ENCODE peak calls at places on chromosomes 11 and 22, in four cellular contexts. One of them, this sample, is unnamed.

GRCh38 chr11:8690374-8691342 is 8.1 kb downstream of the RPL27A start:
- DNase-seq in OCI-LY7: no peak
- DNase-seq in cardiac muscle cell: no peak
- DNase-seq in bronchial epithelial cell: no peak
- DNase-seq in this sample: no peak

GRCh38 chr11:83051760-83052671 is 19.7 kb downstream of the RAB30 start:
- DNase-seq in OCI-LY7: no peak
- DNase-seq in cardiac muscle cell: no peak
- DNase-seq in bronchial epithelial cell: peak
- DNase-seq in this sample: no peak

GRCh38 chr22:36439481-36440271 is 41.8 kb downstream of the TXN2 start:
- DNase-seq in OCI-LY7: no peak
- DNase-seq in cardiac muscle cell: no peak
- DNase-seq in bronchial epithelial cell: peak
- DNase-seq in this sample: no peak

GRCh38 chr11:114340311-114341131 is 44.3 kb downstream of the NNMT start:
- DNase-seq in OCI-LY7: peak
- DNase-seq in cardiac muscle cell: peak
- DNase-seq in bronchial epithelial cell: peak
- DNase-seq in this sample: peak

GRCh38 chr22:20581503-20582170 is 74.2 kb downstream of the MED15 start:
- DNase-seq in OCI-LY7: no peak
- DNase-seq in cardiac muscle cell: no peak
- DNase-seq in bronchial epithelial cell: no peak
- DNase-seq in this sample: no peak

GRCh38 chr11:3956038-3956437 is 100.6 kb downstream of the STIM1 start:
- DNase-seq in OCI-LY7: no peak
- DNase-seq in cardiac muscle cell: no peak
- DNase-seq in bronchial epithelial cell: no peak
- DNase-seq in this sample: no peak

GRCh38 chr11:129372609-129373488 is 2.8 kb upstream of the BARX2 start:
- DNase-seq in OCI-LY7: no peak
- DNase-seq in cardiac muscle cell: peak
- DNase-seq in bronchial epithelial cell: no peak
- DNase-seq in this sample: no peak

GRCh38 chr11:36258730-36259360 is 30.4 kb downstream of the COMMD9 start:
- DNase-seq in OCI-LY7: peak
- DNase-seq in cardiac muscle cell: peak
- DNase-seq in bronchial epithelial cell: peak
- DNase-seq in this sample: peak

GRCh38 chr11:60511393-60511792 is 3.8 kb upstream of the MS4A13 start:
- DNase-seq in OCI-LY7: no peak
- DNase-seq in cardiac muscle cell: no peak
- DNase-seq in bronchial epithelial cell: no peak
- DNase-seq in this sample: no peak

GRCh38 chr22:29328566-29329500 is 13.3 kb upstream of the RASL10A start:
- DNase-seq in OCI-LY7: no peak
- DNase-seq in cardiac muscle cell: no peak
- DNase-seq in bronchial epithelial cell: no peak
- DNase-seq in this sample: no peak

GRCh38 chr11:35683728-35684339 is 21.3 kb downstream of the TRIM44 start:
- DNase-seq in OCI-LY7: peak
- DNase-seq in cardiac muscle cell: no peak
- DNase-seq in bronchial epithelial cell: peak
- DNase-seq in this sample: no peak

GRCh38 chr11:65430406-65431217 is 8.0 kb downstream of the NEAT1 start:
- DNase-seq in OCI-LY7: peak
- DNase-seq in cardiac muscle cell: no peak
- DNase-seq in bronchial epithelial cell: peak
- DNase-seq in this sample: no peak

GRCh38 chr11:36312593-36312990 is 16.5 kb downstream of the PRR5L start:
- DNase-seq in OCI-LY7: no peak
- DNase-seq in cardiac muscle cell: no peak
- DNase-seq in bronchial epithelial cell: peak
- DNase-seq in this sample: no peak

GRCh38 chr11:81674211-81674610 is 1059.5 kb downstream of the FAM181B start:
- DNase-seq in OCI-LY7: no peak
- DNase-seq in cardiac muscle cell: peak
- DNase-seq in bronchial epithelial cell: no peak
- DNase-seq in this sample: no peak

GRCh38 chr22:19052941-19053551 is 69.2 kb downstream of the DGCR2 start:
- DNase-seq in OCI-LY7: no peak
- DNase-seq in cardiac muscle cell: no peak
- DNase-seq in bronchial epithelial cell: no peak
- DNase-seq in this sample: no peak

GRCh38 chr11:88174627-88175003 is 628 bp downstream of the RAB38 start:
- DNase-seq in OCI-LY7: peak
- DNase-seq in cardiac muscle cell: no peak
- DNase-seq in bronchial epithelial cell: peak
- DNase-seq in this sample: peak

GRCh38 chr22:29375436-29376076 is 12.8 kb downstream of the AP1B1 start:
- DNase-seq in OCI-LY7: no peak
- DNase-seq in cardiac muscle cell: no peak
- DNase-seq in bronchial epithelial cell: no peak
- DNase-seq in this sample: no peak

GRCh38 chr11:133988686-133989410 is 32.1 kb upstream of the IGSF9B start:
- DNase-seq in OCI-LY7: no peak
- DNase-seq in cardiac muscle cell: no peak
- DNase-seq in bronchial epithelial cell: no peak
- DNase-seq in this sample: no peak

GRCh38 chr11:121863126-121863525 is 252.9 kb downstream of the BLID start:
- DNase-seq in OCI-LY7: no peak
- DNase-seq in cardiac muscle cell: no peak
- DNase-seq in bronchial epithelial cell: no peak
- DNase-seq in this sample: no peak

GRCh38 chr11:67395555-67396257 is 3.9 kb downstream of the RAD9A start:
- DNase-seq in OCI-LY7: no peak
- DNase-seq in cardiac muscle cell: no peak
- DNase-seq in bronchial epithelial cell: no peak
- DNase-seq in this sample: no peak

GRCh38 chr11:9568161-9568853 is 5.2 kb upstream of the WEE1 start:
- DNase-seq in OCI-LY7: no peak
- DNase-seq in cardiac muscle cell: no peak
- DNase-seq in bronchial epithelial cell: no peak
- DNase-seq in this sample: no peak

GRCh38 chr11:64725601-64726139 is 2.7 kb upstream of the NRXN2 start:
- DNase-seq in OCI-LY7: no peak
- DNase-seq in cardiac muscle cell: no peak
- DNase-seq in bronchial epithelial cell: no peak
- DNase-seq in this sample: no peak

GRCh38 chr11:35036642-35037041 is 102.3 kb upstream of the CD44 start:
- DNase-seq in OCI-LY7: no peak
- DNase-seq in cardiac muscle cell: no peak
- DNase-seq in bronchial epithelial cell: no peak
- DNase-seq in this sample: no peak

GRCh38 chr11:118845369-118845768 is 38.3 kb upstream of the CXCR5 start:
- DNase-seq in OCI-LY7: no peak
- DNase-seq in cardiac muscle cell: no peak
- DNase-seq in bronchial epithelial cell: peak
- DNase-seq in this sample: no peak

GRCh38 chr11:64545605-64546004 is 45.4 kb upstream of the SLC22A12 start:
- DNase-seq in OCI-LY7: no peak
- DNase-seq in cardiac muscle cell: no peak
- DNase-seq in bronchial epithelial cell: peak
- DNase-seq in this sample: no peak

DNA sequence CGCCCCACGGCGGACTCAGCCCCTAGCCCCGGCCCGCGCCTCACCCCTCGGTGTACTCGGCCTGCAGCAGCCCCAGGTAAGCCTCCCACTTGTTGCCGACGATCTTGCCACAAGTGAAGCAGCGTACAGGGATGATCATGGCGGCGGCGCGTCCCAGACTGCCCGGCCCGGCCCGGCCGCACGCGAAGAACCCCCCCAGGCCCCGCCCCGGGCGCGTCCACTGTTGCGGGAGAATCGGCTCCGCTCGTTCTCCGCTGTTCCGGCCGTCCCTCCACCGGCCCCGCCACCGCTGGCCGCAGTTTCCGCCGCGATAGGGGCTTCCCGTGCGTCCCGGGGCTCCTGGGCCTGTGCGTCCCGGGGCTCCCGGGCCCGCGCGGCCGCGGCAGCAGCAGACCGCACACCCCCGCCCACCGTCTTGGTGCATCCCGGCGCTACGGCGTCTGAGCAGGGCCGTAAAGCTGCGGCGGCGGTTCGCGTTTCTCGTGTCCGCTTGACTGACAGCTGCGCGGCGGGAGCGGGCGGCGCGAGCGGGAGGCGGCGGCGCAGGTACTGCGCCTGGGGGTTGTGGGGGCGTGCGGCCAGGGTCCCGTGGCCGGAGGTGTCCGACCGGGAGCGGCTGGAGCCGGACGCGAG is at the start of the genes POLR2L and TSPAN4:
- DNase-seq in OCI-LY7: peak
- DNase-seq in cardiac muscle cell: peak
- DNase-seq in bronchial epithelial cell: peak
- DNase-seq in this sample: peak
- TF ChIP-seq CTCF in OCI-LY7: no peak
- TF ChIP-seq CTCF in cardiac muscle cell: no peak
- TF ChIP-seq CTCF in bronchial epithelial cell: no peak
- TF ChIP-seq CTCF in this sample: no peak

DNA sequence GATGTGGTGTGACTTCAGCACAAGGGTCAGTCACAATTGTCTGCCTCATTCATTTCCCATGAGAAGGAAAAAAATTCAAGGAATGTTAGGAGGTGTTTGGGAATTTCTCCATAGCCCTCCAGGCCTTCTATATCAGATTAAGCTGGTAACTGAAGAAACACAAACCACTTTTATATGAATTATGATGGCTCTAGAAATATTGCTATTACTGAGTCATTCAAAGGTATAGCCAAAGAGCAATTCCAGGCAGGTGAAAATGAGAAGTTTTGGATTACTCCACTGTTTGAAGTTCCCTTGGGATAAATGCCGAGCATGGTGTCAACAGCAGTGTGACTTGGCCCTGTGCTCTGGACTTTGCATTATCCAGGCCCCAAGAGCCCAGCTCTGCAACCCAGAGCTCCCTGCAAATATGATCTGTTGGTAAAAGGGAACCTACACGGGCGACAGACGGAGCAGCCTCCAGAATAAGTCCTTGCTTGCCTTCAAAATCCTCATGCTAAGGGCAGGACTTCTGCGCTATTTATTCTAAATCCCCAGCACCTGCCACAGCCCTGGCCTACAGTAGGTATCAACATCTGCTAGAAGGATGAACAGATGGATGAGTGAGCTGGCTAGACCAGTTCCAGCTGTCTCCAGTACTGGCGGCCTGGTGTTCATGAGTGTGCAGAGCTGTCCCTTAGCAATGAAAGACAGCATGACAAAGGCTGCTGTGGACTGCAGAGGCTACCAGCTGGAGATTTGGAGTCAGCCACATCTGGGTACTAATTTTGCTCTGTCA is 67.5 kb upstream of the ZBED5 start:
- DNase-seq in OCI-LY7: no peak
- DNase-seq in cardiac muscle cell: no peak
- DNase-seq in bronchial epithelial cell: no peak
- DNase-seq in this sample: no peak
- TF ChIP-seq CTCF in OCI-LY7: no peak
- TF ChIP-seq CTCF in cardiac muscle cell: no peak
- TF ChIP-seq CTCF in bronchial epithelial cell: no peak
- TF ChIP-seq CTCF in this sample: no peak

GRCh38 chr11:18778468-18778867 is 13.1 kb downstream of the PTPN5 start:
- DNase-seq in OCI-LY7: no peak
- DNase-seq in cardiac muscle cell: no peak
- DNase-seq in bronchial epithelial cell: no peak
- DNase-seq in this sample: no peak

GRCh38 chr11:18780896-18781295 is 10.7 kb downstream of the PTPN5 start:
- DNase-seq in OCI-LY7: no peak
- DNase-seq in cardiac muscle cell: no peak
- DNase-seq in bronchial epithelial cell: no peak
- DNase-seq in this sample: no peak

GRCh38 chr11:18775492-18776292 is 15.9 kb downstream of the PTPN5 start:
- DNase-seq in OCI-LY7: peak
- DNase-seq in cardiac muscle cell: peak
- DNase-seq in bronchial epithelial cell: peak
- DNase-seq in this sample: peak

GRCh38 chr11:18776324-18776723 is 15.3 kb downstream of the PTPN5 start:
- DNase-seq in OCI-LY7: no peak
- DNase-seq in cardiac muscle cell: no peak
- DNase-seq in bronchial epithelial cell: no peak
- DNase-seq in this sample: no peak

DNA sequence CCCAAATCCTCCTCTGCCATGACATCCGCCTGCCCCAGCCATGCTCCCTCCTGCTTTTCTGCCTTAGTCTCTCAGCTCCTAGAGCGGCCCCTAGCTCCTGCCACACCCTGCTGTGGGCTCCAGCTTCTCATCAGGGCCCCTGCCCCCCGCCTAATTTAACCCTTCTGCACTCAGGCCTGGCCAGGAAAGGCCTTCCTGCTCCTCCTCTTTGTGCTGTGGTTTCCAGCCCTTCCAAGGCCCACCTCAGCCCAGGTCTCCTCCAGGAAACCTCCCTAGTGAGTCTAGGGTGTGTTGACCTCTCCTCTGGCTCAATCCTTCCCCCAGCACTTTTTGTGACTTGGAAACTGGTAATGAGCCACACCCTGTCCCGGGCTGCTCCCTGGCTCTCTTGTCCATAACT is 11.3 kb downstream of the PTPN5 start:
- DNase-seq in OCI-LY7: no peak
- DNase-seq in cardiac muscle cell: no peak
- DNase-seq in bronchial epithelial cell: no peak
- DNase-seq in this sample: no peak
- TF ChIP-seq CTCF in OCI-LY7: no peak
- TF ChIP-seq CTCF in cardiac muscle cell: no peak
- TF ChIP-seq CTCF in bronchial epithelial cell: no peak
- TF ChIP-seq CTCF in this sample: no peak

GRCh38 chr22:24775769-24776492 is 1.4 kb upstream of the PIWIL3 start:
- DNase-seq in OCI-LY7: no peak
- DNase-seq in cardiac muscle cell: no peak
- DNase-seq in bronchial epithelial cell: peak
- DNase-seq in this sample: no peak

GRCh38 chr22:24776525-24776924 is 2.0 kb upstream of the PIWIL3 start:
- DNase-seq in OCI-LY7: no peak
- DNase-seq in cardiac muscle cell: no peak
- DNase-seq in bronchial epithelial cell: no peak
- DNase-seq in this sample: no peak

GRCh38 chr22:24768537-24769374 is 5.8 kb downstream of the PIWIL3 start:
- DNase-seq in OCI-LY7: peak
- DNase-seq in cardiac muscle cell: peak
- DNase-seq in bronchial epithelial cell: peak
- DNase-seq in this sample: peak

DNA sequence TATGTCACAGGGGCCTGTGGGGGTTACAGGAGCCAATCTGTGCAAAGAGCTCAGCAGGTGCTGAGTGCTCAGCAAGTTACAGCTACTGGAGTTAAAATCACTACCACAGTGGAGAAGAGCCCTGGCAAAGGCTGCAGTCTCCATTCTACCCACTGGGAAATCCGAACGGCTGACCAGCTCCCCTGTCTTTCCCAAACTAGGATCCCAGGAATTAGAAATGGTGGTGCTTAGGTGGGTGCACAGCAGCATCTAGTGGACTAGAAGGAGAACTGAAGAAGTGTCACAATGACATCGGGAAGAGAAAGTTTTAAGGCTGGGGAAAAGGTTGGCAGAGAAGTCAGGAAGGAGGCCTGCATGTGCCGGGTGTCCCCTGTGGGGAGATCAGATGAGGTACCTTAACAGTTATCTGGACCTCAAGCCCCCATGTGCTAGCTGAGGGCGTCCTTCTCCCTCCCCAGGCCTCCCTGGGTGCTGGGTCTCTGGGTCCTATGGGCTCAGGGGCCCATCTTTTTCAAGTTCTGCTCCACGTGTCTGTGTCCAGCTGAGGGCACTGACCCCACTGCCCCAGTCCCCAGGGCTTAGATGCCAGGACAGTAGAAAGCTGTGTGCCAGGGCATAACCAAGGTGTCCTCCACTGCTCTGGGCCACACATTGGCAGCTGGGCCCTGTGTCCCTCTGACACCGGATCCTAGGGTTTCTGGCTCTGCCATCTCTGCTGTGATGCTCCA is 1.9 kb downstream of the PIWIL3 start:
- DNase-seq in OCI-LY7: no peak
- DNase-seq in cardiac muscle cell: peak
- DNase-seq in bronchial epithelial cell: peak
- DNase-seq in this sample: no peak
- TF ChIP-seq CTCF in OCI-LY7: peak
- TF ChIP-seq CTCF in cardiac muscle cell: peak
- TF ChIP-seq CTCF in bronchial epithelial cell: peak
- TF ChIP-seq CTCF in this sample: peak